ENCODE peak calls at places on chromosome 10, in ten cellular contexts. A, R, Y, S, N, P, T, C, E and I are unnamed samples.

GRCh38 chr10:115969591-115969990 is 303.4 kb downstream of the GFRA1 start:
- DNase-seq in A (no peak), R (no peak), Y (peak; percentile 18), S (no peak), N (no peak), P (no peak), T (no peak), C (no peak), E (no peak), I (no peak)

GRCh38 chr10:77297370-77297692 is 340.3 kb downstream of the KCNMA1 start:
- DNase-seq in A (no peak), R (no peak), Y (no peak), S (no peak), N (no peak), P (peak; percentile 76), T (no peak), C (no peak), E (no peak), I (no peak)

GRCh38 chr10:3714526-3714925 is 70.5 kb downstream of the KLF6 start:
- DNase-seq in A (no peak), R (no peak), Y (no peak), S (no peak), N (no peak), P (no peak), T (no peak), C (no peak), E (no peak), I (no peak)

GRCh38 chr10:2925631-2926030 is 141.7 kb upstream of the PFKP start:
- DNase-seq in A (no peak), R (peak; percentile 30), Y (no peak), S (no peak), N (peak; percentile 86), P (peak; percentile 40), T (peak; percentile 30), C (peak; percentile 44), E (no peak), I (peak; percentile 28)

GRCh38 chr10:113297226-113297625 is 255.6 kb upstream of the HABP2 start:
- DNase-seq in A (no peak), R (no peak), Y (no peak), S (no peak), N (no peak), P (peak; percentile 14), T (no peak), C (no peak), E (no peak), I (no peak)

GRCh38 chr10:74637685-74638084 is 188.7 kb upstream of the KAT6B start:
- DNase-seq in A (no peak), R (no peak), Y (no peak), S (no peak), N (no peak), P (no peak), T (no peak), C (no peak), E (no peak), I (no peak)

GRCh38 chr10:58886390-58886789 is 290.1 kb upstream of the PHYHIPL start:
- DNase-seq in A (no peak), R (no peak), Y (no peak), S (no peak), N (no peak), P (no peak), T (no peak), C (no peak), E (no peak), I (no peak)

GRCh38 chr10:70135046-70135445 is 2.4 kb upstream of the AIFM2 start:
- DNase-seq in A (no peak), R (no peak), Y (peak; percentile 42), S (no peak), N (peak; percentile 24), P (no peak), T (no peak), C (no peak), E (no peak), I (no peak)

GRCh38 chr10:17009228-17009700 is 120.3 kb downstream of the CUBN start:
- DNase-seq in A (no peak), R (no peak), Y (no peak), S (no peak), N (no peak), P (peak; percentile 80), T (no peak), C (no peak), E (no peak), I (no peak)

GRCh38 chr10:17013131-17013530 is 116.5 kb downstream of the CUBN start:
- DNase-seq in A (no peak), R (no peak), Y (no peak), S (no peak), N (no peak), P (no peak), T (no peak), C (no peak), E (no peak), I (no peak)

GRCh38 chr10:17007836-17008235 is 121.8 kb downstream of the CUBN start:
- DNase-seq in A (no peak), R (no peak), Y (no peak), S (no peak), N (no peak), P (no peak), T (no peak), C (no peak), E (no peak), I (peak; percentile 36)

GRCh38 chr10:17007381-17007780 is 122.2 kb downstream of the CUBN start:
- DNase-seq in A (no peak), R (no peak), Y (no peak), S (no peak), N (no peak), P (no peak), T (no peak), C (no peak), E (no peak), I (no peak)

DNA sequence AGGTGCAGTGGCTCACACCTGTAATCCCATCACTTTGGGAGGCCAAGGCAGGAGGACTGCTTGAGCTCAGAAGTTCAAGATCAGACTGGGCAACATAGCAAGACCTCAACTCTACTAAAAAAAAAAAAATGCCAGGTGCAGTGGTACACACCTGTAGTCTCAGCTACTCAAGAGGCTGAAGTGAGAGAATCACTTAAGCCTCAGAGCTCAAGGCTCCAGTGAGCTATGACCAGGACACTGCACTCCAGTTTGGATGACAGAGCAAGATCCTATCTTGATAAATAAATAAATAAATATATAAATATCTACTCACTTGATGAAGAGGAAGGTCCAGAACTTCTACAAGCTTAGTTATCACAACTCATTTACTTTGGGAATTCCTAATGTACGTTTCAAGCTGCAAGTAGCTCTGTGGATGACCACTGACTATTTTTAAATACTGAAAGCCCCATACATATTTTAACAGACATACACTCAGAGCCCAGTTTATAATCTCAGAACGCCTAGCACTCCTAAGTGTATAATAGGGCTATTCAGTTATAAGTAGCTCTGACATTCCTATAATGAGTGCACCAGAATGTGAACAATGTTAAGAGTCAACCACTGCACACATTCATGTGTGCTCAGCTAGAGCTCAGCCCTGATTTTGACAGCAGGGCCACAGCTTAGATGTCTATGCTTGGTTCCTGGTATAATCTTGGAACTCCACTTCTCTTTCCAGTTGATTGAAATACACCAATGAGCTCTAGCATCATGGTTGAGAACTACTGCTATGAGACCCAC is 119.1 kb downstream of the CUBN start:
- DNase-seq in A (no peak), R (no peak), Y (no peak), S (no peak), N (no peak), P (no peak), T (no peak), C (no peak), E (no peak), I (no peak)
- H3K4me1 ChIP-seq in A (no peaks in the 10 kb centered on the region), R (peaks cover 6% of the 10 kb centered on the region), Y (no peaks in the 10 kb centered on the region), S (no peaks in the 10 kb centered on the region), N (peaks cover 7% of the 10 kb centered on the region), P (peaks cover 22% of the 10 kb centered on the region), T (peaks cover 18% of the 10 kb centered on the region), C (peaks cover 65% of the 10 kb centered on the region), E (no peaks in the 10 kb centered on the region), I (peaks cover 44% of the 10 kb centered on the region)

GRCh38 chr10:125027889-125028288 is 86.0 kb downstream of the ZRANB1 start:
- DNase-seq in A (no peak), R (no peak), Y (no peak), S (no peak), N (no peak), P (no peak), T (no peak), C (no peak), E (no peak), I (no peak)
- TF ChIP-seq POLR2A in A (no peak), R (no peak), Y (no peak), S (no peak), N (no peak), P (no peak), T (no peak), C (no peak), E (no peak), I (no peak)

GRCh38 chr10:133306941-133307379 is 1.7 kb downstream of the TUBGCP2 start:
- DNase-seq in A (no peak), R (no peak), Y (no peak), S (no peak), N (no peak), P (no peak), T (no peak), C (no peak), E (no peak), I (no peak)

GRCh38 chr10:133309111-133309719 is 501 bp downstream of the ZNF511 start:
- DNase-seq in A (peak; percentile 69), R (peak; percentile 93), Y (peak; percentile 96), S (peak; percentile 60), N (peak; percentile 99), P (peak; percentile 85), T (peak; percentile 98), C (peak; percentile 87), E (peak; percentile 73), I (peak; percentile 95)

GRCh38 chr10:133308431-133309110 is at the start of the genes TUBGCP2 and ZNF511:
- DNase-seq in A (no peak), R (peak; percentile 92), Y (peak; percentile 94), S (peak; percentile 55), N (peak; percentile 85), P (peak; percentile 79), T (peak; percentile 89), C (peak; percentile 72), E (no peak), I (peak; percentile 86)

GRCh38 chr10:133306097-133306476 is 2.6 kb downstream of the TUBGCP2 start:
- DNase-seq in A (no peak), R (no peak), Y (no peak), S (no peak), N (no peak), P (no peak), T (no peak), C (no peak), E (no peak), I (no peak)

GRCh38 chr10:133307776-133308430 is 769 bp downstream of the TUBGCP2 start:
- DNase-seq in A (no peak), R (peak; percentile 59), Y (no peak), S (peak; percentile 83), N (peak; percentile 86), P (peak; percentile 58), T (peak; percentile 91), C (peak; percentile 64), E (peak; percentile 30), I (peak; percentile 93)
- H3K4me1 ChIP-seq in A (peaks cover 2% of the 10 kb centered on the region), R (peaks cover 11% of the 10 kb centered on the region), Y (no peaks in the 10 kb centered on the region), S (peaks cover 15% of the 10 kb centered on the region), N (peaks cover 7% of the 10 kb centered on the region), P (peaks cover 8% of the 10 kb centered on the region), T (peaks cover 26% of the 10 kb centered on the region), C (peaks cover 17% of the 10 kb centered on the region), E (peaks cover 11% of the 10 kb centered on the region), I (peaks cover 21% of the 10 kb centered on the region)

DNA sequence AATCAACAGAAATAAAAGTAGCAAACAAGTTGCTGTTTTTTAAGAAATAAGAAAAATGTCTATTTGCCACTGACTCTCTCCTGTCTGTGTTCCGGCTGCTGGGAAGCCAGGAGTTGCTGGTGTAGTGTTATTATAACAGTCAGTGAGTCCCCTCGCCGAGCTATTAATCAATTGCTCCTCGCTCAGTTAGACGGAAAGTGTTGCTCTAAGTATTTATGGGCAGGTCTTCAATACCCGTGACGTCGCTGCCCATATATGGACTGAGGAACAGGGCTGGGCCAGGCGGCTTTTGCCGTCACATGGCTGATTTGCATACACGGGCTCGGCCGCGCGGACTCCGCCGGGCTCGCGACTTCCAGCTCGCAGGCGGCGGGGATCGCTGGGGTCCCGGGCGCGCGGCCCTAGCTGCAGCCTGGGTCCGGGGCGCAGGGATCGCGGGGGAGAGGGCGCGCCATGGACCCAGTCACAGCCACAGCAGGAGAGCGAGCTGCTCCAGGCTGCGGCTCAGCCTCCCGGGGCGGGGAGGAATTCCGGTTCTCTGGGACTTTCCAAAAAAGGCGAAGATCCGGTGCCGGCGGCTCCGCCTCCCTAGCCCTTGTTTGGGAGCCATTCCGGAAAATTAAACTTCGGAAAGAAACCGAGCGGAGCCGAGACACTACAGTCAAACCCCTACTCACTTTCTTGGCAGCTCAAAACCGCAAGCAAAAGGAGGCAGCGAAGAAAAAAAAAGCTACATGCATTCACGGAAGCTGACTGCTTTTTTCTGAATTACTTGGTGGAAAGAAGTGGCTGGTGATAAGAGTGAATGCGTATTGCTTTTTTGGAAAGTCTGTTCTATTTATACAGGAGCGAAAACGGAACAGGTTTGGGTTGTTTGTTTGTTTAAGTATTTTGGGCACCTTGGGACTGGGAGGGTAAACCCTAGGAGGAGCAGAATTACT is at the start of gene EGR2:
- DNase-seq in A (peak; percentile 89), R (peak; percentile 94), Y (peak; percentile 97), S (peak; percentile 86), N (peak; percentile 88), P (peak; percentile 94), T (peak; percentile 94), C (peak; percentile 93), E (peak; percentile 83), I (peak; percentile 97)
- TF ChIP-seq POLR2A in A (peak; percentile 22), R (no peak), Y (no peak), S (no peak), N (no peak), P (peak; percentile 67), T (no peak), C (peak; percentile 63), E (no peak), I (no peak)